ENCODE peak calls at places on chromosomes 4 and X, in five cellular contexts. K is GM20000, C is ascending aorta, H is foreskin fibroblast, S is AG10803. R is an unnamed sample.

GRCh38 chr4:108301583-108302256 is 133.0 kb upstream of the LEF1 start:
- DNase-seq in K (no peak), S (no peak), C (no peak), H (no peak), R (no peak)

GRCh38 chr4:76585897-76586360 is 150.9 kb downstream of the SHROOM3 start:
- DNase-seq in H (no peak), S (no peak), K (peak; percentile 70), C (peak; percentile 55), R (peak; percentile 52)

GRCh38 chr4:80407246-80407645 is 71.7 kb downstream of the CFAP299 start:
- DNase-seq in C (no peak), H (peak; percentile 90), K (no peak), S (peak; percentile 89), R (no peak)

GRCh38 chr4:148444296-148445070 is 2.3 kb upstream of the NR3C2 start:
- DNase-seq in H (peak; percentile 40), S (no peak), K (peak; percentile 52), C (no peak), R (no peak)

GRCh38 chr4:126899382-126899801 is 733.4 kb upstream of the INTU start:
- DNase-seq in S (peak; percentile 95), K (no peak), C (no peak), H (peak; percentile 94), R (no peak)

GRCh38 chrX:45771560-45772340 is 571.1 kb upstream of the DIPK2B start:
- DNase-seq in S (peak; percentile 68), H (peak; percentile 66), C (no peak), K (peak; percentile 24), R (no peak)

GRCh38 chr4:147865926-147866325 is 134.0 kb downstream of the ARHGAP10 start:
- DNase-seq in S (no peak), K (no peak), C (no peak), H (peak; percentile 44), R (no peak)

GRCh38 chrX:72634321-72634720 is 61.7 kb upstream of the HDAC8 start:
- DNase-seq in C (no peak), K (no peak), S (no peak), H (no peak), R (no peak)

GRCh38 chrX:72123471-72124185 is 8.1 kb downstream of the RTL5 start:
- DNase-seq in C (no peak), K (no peak), H (no peak), S (peak; percentile 66), R (no peak)

GRCh38 chr4:125836597-125837195 is 521.9 kb downstream of the FAT4 start:
- DNase-seq in K (no peak), H (no peak), S (no peak), C (no peak), R (no peak)

GRCh38 chr4:145545538-145546224 is 64.0 kb downstream of the SMAD1 start:
- DNase-seq in C (no peak), K (no peak), H (peak; percentile 84), S (peak; percentile 92), R (no peak)

GRCh38 chr4:92307156-92307555 is 3.4 kb downstream of the GRID2 start:
- DNase-seq in S (no peak), H (no peak), C (no peak), K (no peak), R (no peak)

GRCh38 chrX:102712216-102712966 is at the start of gene GPRASP2:
- DNase-seq in S (peak; percentile 15), K (no peak), H (peak; percentile 70), C (no peak), R (peak; percentile 55)

GRCh38 chr4:126564283-126564854 is 1068.4 kb upstream of the INTU start:
- DNase-seq in S (no peak), H (peak; percentile 5), C (no peak), K (no peak), R (no peak)

GRCh38 chr4:159639924-159640323 is 537.0 kb downstream of the RAPGEF2 start:
- DNase-seq in K (no peak), S (no peak), H (no peak), C (no peak), R (no peak)

GRCh38 chrX:101956556-101956955 is 24.7 kb upstream of the ZMAT1 start:
- DNase-seq in C (no peak), H (no peak), K (no peak), S (no peak), R (no peak)

GRCh38 chrX:56786889-56787733 is 58.1 kb downstream of the NBDY start:
- DNase-seq in K (no peak), H (no peak), S (no peak), C (no peak), R (no peak)

GRCh38 chrX:13357925-13358324 is 38.1 kb upstream of the ATXN3L start:
- DNase-seq in H (peak; percentile 43), K (no peak), S (peak; percentile 67), C (no peak), R (no peak)

GRCh38 chr4:53421791-53422190 is 44.4 kb downstream of the FIP1L1 start:
- DNase-seq in K (no peak), S (no peak), C (no peak), H (no peak), R (no peak)

GRCh38 chrX:48927125-48927524 is 8.3 kb upstream of the PIM2 start:
- DNase-seq in K (no peak), S (no peak), H (no peak), C (no peak), R (no peak)

GRCh38 chr4:8304827-8305695 is 35.5 kb downstream of the HTRA3 start:
- DNase-seq in K (no peak), S (no peak), H (no peak), C (no peak), R (no peak)

GRCh38 chr4:168751263-168752225 is 254.7 kb downstream of the PALLD start:
- DNase-seq in S (peak; percentile 81), H (peak; percentile 81), C (no peak), K (no peak), R (no peak)

GRCh38 chr4:59553063-59553738 is 1646.9 kb upstream of the ADGRL3 start:
- DNase-seq in S (peak; percentile 11), C (no peak), K (peak; percentile 17), H (peak; percentile 64), R (no peak)

GRCh38 chr4:76589402-76589801 is 154.4 kb downstream of the SHROOM3 start:
- DNase-seq in K (no peak), S (peak; percentile 95), C (no peak), H (peak; percentile 65), R (no peak)

GRCh38 chr4:139655116-139655515 is 10.5 kb upstream of the MGST2 start:
- DNase-seq in H (peak; percentile 59), S (peak; percentile 72), K (no peak), C (no peak), R (no peak)

GRCh38 chr4:122163301-122163700 is 11.2 kb downstream of the BLTP1 start:
- DNase-seq in H (no peak), K (no peak), S (no peak), C (no peak), R (no peak)

DNA sequence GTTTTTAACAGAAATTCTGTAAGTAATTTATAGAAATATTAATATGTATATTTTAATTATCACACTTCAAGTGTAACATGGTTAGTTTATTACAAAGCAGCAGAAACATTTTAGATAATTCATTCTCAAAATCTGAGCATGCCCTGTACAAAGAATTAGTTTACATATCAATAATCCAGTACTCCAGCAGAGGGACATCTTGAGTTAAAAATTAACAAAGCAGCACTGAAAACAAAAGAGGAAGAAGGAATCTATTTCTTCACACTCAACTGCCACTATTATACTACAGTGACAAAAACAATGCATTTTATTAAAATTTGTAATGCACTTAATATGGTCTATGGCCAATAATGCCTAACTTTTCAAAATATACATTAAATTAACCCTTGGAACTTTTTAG is 179.1 kb upstream of the KLHL4 start:
- DNase-seq in K (no peak), C (no peak), H (no peak), S (no peak), R (no peak)
- TF ChIP-seq CTCF in K (no peak), C (no peak), H (no peak), S (no peak), R (peak; percentile 60)

GRCh38 chr4:106062452-106062875 is 167.2 kb downstream of the NPNT start:
- DNase-seq in S (peak; percentile 59), H (peak; percentile 47), K (no peak), C (no peak), R (no peak)

GRCh38 chr4:106063009-106063408 is 167.7 kb downstream of the NPNT start:
- DNase-seq in S (peak; percentile 25), H (no peak), K (no peak), C (no peak), R (no peak)

GRCh38 chr4:106065018-106065417 is 169.7 kb downstream of the NPNT start:
- DNase-seq in C (no peak), K (no peak), H (no peak), S (no peak), R (no peak)
- TF ChIP-seq CTCF in C (no peak), K (no peak), H (no peak), S (peak; percentile 9), R (no peak)

DNA sequence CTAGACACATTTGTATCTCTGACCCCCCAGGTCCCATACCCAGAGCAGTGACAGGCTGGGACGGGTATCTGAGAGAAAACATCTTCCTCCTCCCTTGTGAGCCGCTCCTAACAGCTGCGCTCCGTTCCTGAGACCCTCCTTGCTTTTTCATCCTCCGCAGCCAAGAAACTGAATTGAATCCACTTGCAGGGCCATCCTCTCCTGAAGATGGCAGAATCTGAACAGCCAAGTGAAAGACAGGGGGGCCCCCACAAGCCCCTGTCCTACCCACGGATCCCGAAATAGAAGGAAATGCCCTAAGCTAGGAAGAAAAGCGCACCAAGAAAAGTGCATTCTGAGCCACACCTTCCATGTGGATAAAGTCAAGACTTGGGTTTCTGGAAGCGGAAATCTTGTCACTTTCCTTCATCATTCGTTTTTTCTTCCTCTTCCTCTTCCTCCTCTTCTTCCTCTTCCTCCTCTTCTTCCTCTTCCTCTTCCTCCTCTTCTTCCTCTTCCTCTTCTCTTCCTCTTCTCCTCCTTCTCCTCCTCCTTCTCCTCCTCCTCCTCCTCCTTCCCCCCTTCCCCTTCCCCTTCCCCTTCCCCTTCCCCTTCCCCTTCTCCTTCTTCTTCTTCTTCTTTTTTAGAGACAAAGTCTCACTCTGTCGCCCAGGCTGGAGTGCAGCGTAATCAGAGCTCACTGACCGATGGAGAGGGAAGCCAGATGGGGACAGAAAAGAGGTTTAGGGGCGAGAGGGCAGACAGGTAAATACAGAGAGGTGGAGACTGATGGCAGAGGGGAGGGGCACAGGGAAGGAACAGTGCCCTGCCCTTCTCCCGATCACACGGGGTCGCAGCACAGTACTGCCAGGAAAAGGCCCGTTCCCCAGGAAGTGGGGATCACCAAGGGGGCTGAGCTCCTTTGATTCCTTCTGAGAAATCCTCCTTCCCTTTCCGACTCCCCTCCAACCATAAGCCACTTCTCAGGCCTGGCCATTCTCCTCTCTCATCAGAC is 85.9 kb upstream of the WWC2 start:
- DNase-seq in C (no peak), S (peak; percentile 1), K (no peak), H (no peak), R (no peak)
- TF ChIP-seq CTCF in C (no peak), S (peak; percentile 40), K (no peak), H (no peak), R (no peak)

GRCh38 chr4:70930530-70931256 is 28.5 kb downstream of the MOB1B start:
- DNase-seq in H (no peak), S (no peak), K (no peak), C (no peak), R (no peak)

GRCh38 chr4:70931359-70931758 is 29.2 kb downstream of the MOB1B start:
- DNase-seq in H (no peak), S (no peak), C (no peak), K (no peak), R (no peak)

GRCh38 chr4:70925899-70926635 is 23.9 kb downstream of the MOB1B start:
- DNase-seq in S (no peak), K (peak; percentile 38), H (no peak), C (no peak), R (no peak)

GRCh38 chr4:70932984-70933383 is 30.8 kb downstream of the MOB1B start:
- DNase-seq in S (no peak), C (no peak), H (no peak), K (no peak), R (no peak)

GRCh38 chr4:70927502-70928139 is 25.5 kb downstream of the MOB1B start:
- DNase-seq in K (no peak), H (no peak), S (no peak), C (no peak), R (no peak)
- TF ChIP-seq CTCF in K (no peak), H (no peak), S (no peak), C (no peak), R (no peak)